ENCODE peak calls at places on chromosomes 13 and 19, in five cellular contexts. P, D, S, J and B are unnamed samples.

GRCh38 chr13:110546933-110547332 is 14.6 kb downstream of the RAB20 start:
- DNase-seq in P (peak), D (peak), S (no peak), J (peak), B (peak)

GRCh38 chr13:103556681-103557080 is 490.5 kb upstream of the SLC10A2 start:
- DNase-seq in P (no peak), D (no peak), S (no peak), J (no peak), B (no peak)

GRCh38 chr13:27137759-27138158 is 33.9 kb downstream of the USP12 start:
- DNase-seq in P (no peak), D (no peak), S (no peak), J (no peak), B (no peak)

GRCh38 chr13:39364797-39365468 is 238.1 kb downstream of the LHFPL6 start:
- DNase-seq in P (no peak), D (no peak), S (no peak), J (no peak), B (no peak)

GRCh38 chr13:74288361-74288911 is 154.2 kb upstream of the KLF12 start:
- DNase-seq in P (peak), D (no peak), S (no peak), J (peak), B (peak)

GRCh38 chr19:46729696-46730095 is 12.8 kb upstream of the PRKD2 start:
- DNase-seq in P (no peak), D (no peak), S (no peak), J (no peak), B (no peak)

GRCh38 chr19:21697698-21698097 is 69.7 kb downstream of the ZNF100 start:
- DNase-seq in P (no peak), D (no peak), S (no peak), J (no peak), B (no peak)

GRCh38 chr19:812819-813358 is 8.9 kb downstream of the PLPPR3 start:
- DNase-seq in P (no peak), D (no peak), S (no peak), J (no peak), B (no peak)

GRCh38 chr19:10069046-10069445 is 17.1 kb upstream of the SHFL start:
- DNase-seq in P (no peak), D (no peak), S (no peak), J (no peak), B (no peak)

GRCh38 chr19:52170863-52171320 is 529 bp downstream of the ZNF836 start:
- DNase-seq in P (no peak), D (peak), S (no peak), J (no peak), B (peak)